ENCODE peak calls at places on chromosome 17, in seven cellular contexts. F, I, J, U, D, W and A are unnamed samples.

GRCh38 chr17:71316498-71316897 is 804.3 kb upstream of the SOX9 start:
- DNase-seq in F (no peak), I (no peak), J (no peak), U (no peak), D (no peak), W (no peak), A (no peak)

GRCh38 chr17:12964162-12964561 is 53.7 kb downstream of the ELAC2 start:
- DNase-seq in F (no peak), I (no peak), J (no peak), U (no peak), D (no peak), W (no peak), A (no peak)

GRCh38 chr17:40480501-40481003 is 20.9 kb downstream of the TNS4 start:
- DNase-seq in F (no peak), I (no peak), J (no peak), U (no peak), D (peak), W (peak), A (no peak)

GRCh38 chr17:59707971-59708425 is 544 bp downstream of the VMP1 start:
- DNase-seq in F (no peak), I (no peak), J (no peak), U (no peak), D (no peak), W (no peak), A (no peak)

GRCh38 chr17:6069611-6070279 is 434 bp upstream of the WSCD1 start:
- DNase-seq in F (peak), I (no peak), J (no peak), U (no peak), D (no peak), W (no peak), A (no peak)

GRCh38 chr17:40122944-40123810 is 1.4 kb downstream of the MSL1 start:
- DNase-seq in F (peak), I (no peak), J (peak), U (peak), D (no peak), W (no peak), A (no peak)

GRCh38 chr17:58335779-58336455 is 7.3 kb upstream of the TSPOAP1 start:
- DNase-seq in F (no peak), I (no peak), J (peak), U (no peak), D (peak), W (peak), A (no peak)

GRCh38 chr17:5381542-5381941 is 37.9 kb downstream of the NUP88 start:
- DNase-seq in F (no peak), I (no peak), J (no peak), U (no peak), D (no peak), W (no peak), A (no peak)

GRCh38 chr17:58060596-58061191 is 22.5 kb upstream of the DYNLL2 start:
- DNase-seq in F (no peak), I (no peak), J (no peak), U (no peak), D (no peak), W (no peak), A (no peak)

GRCh38 chr17:29687601-29688000 is 64.9 kb upstream of the CORO6 start:
- DNase-seq in F (no peak), I (no peak), J (no peak), U (no peak), D (no peak), W (no peak), A (no peak)

GRCh38 chr17:30377574-30377973 is 1.2 kb upstream of the CPD start:
- DNase-seq in F (no peak), I (no peak), J (no peak), U (no peak), D (no peak), W (no peak), A (no peak)

GRCh38 chr17:64129765-64130558 is at the start of gene ERN1:
- DNase-seq in F (peak), I (peak), J (peak), U (peak), D (peak), W (peak), A (peak)

GRCh38 chr17:15909481-15909991 is 35.4 kb upstream of the ADORA2B start:
- DNase-seq in F (no peak), I (no peak), J (peak), U (no peak), D (no peak), W (peak), A (no peak)

GRCh38 chr17:65312718-65313382 is 175.7 kb downstream of the RGS9 start:
- DNase-seq in F (no peak), I (no peak), J (no peak), U (no peak), D (no peak), W (no peak), A (no peak)

GRCh38 chr17:15408803-15409202 is 58.6 kb downstream of the CDRT4 start:
- DNase-seq in F (no peak), I (no peak), J (no peak), U (no peak), D (no peak), W (no peak), A (no peak)

GRCh38 chr17:18626152-18626870 is 17.9 kb downstream of the TBC1D28 start:
- DNase-seq in F (no peak), I (no peak), J (peak), U (no peak), D (no peak), W (no peak), A (no peak)

GRCh38 chr17:66578781-66579489 is 256.0 kb upstream of the CACNG5 start:
- DNase-seq in F (no peak), I (no peak), J (no peak), U (no peak), D (no peak), W (no peak), A (no peak)

GRCh38 chr17:61284174-61284573 is 115.5 kb upstream of the TBX2 start:
- DNase-seq in F (no peak), I (no peak), J (no peak), U (no peak), D (no peak), W (no peak), A (no peak)

GRCh38 chr17:43094129-43094834 is 30.9 kb downstream of the BRCA1 start:
- DNase-seq in F (no peak), I (no peak), J (no peak), U (no peak), D (no peak), W (no peak), A (no peak)

GRCh38 chr17:73365934-73366623 is 54.3 kb upstream of the CDC42EP4 start:
- DNase-seq in F (no peak), I (no peak), J (no peak), U (no peak), D (no peak), W (no peak), A (no peak)

GRCh38 chr17:80790981-80791742 is 200.5 kb upstream of the CHMP6 start:
- DNase-seq in F (no peak), I (no peak), J (no peak), U (no peak), D (no peak), W (peak), A (no peak)

GRCh38 chr17:80264793-80265075 is 4.1 kb downstream of the RNF213 start:
- DNase-seq in F (no peak), I (no peak), J (no peak), U (no peak), D (no peak), W (no peak), A (no peak)

GRCh38 chr17:13885953-13886889 is 183.1 kb upstream of the COX10 start:
- DNase-seq in F (no peak), I (no peak), J (no peak), U (no peak), D (no peak), W (no peak), A (no peak)

GRCh38 chr17:28574536-28574935 is 2.2 kb downstream of the ALDOC start:
- DNase-seq in F (no peak), I (no peak), J (no peak), U (no peak), D (no peak), W (no peak), A (no peak)

GRCh38 chr17:44797809-44798208 is 32.3 kb downstream of the GJC1 start:
- DNase-seq in F (no peak), I (no peak), J (no peak), U (peak), D (no peak), W (no peak), A (no peak)

GRCh38 chr17:27284811-27285415 is 9.0 kb upstream of the WSB1 start:
- DNase-seq in F (no peak), I (no peak), J (no peak), U (no peak), D (no peak), W (no peak), A (no peak)

GRCh38 chr17:4951486-4951885 is 567 bp downstream of the ENO3 start:
- DNase-seq in F (no peak), I (no peak), J (no peak), U (no peak), D (no peak), W (no peak), A (no peak)

GRCh38 chr17:70190959-70191805 is 21.9 kb downstream of the KCNJ2 start:
- DNase-seq in F (no peak), I (no peak), J (no peak), U (no peak), D (no peak), W (no peak), A (no peak)

GRCh38 chr17:10879110-10879509 is 41.2 kb upstream of the PIRT start:
- DNase-seq in F (peak), I (no peak), J (peak), U (peak), D (no peak), W (no peak), A (peak)

GRCh38 chr17:19368119-19368660 is 5.7 kb upstream of the B9D1 start:
- DNase-seq in F (no peak), I (no peak), J (no peak), U (no peak), D (no peak), W (no peak), A (no peak)

GRCh38 chr17:22514315-22514714 is 822.0 kb downstream of the KCNJ18 start:
- DNase-seq in F (no peak), I (no peak), J (no peak), U (no peak), D (no peak), W (no peak), A (no peak)

GRCh38 chr17:73510981-73511442 is 133.2 kb downstream of the SDK2 start:
- DNase-seq in F (no peak), I (no peak), J (peak), U (no peak), D (no peak), W (no peak), A (no peak)

GRCh38 chr17:59329558-59330313 is 1.7 kb upstream of the YPEL2 start:
- DNase-seq in F (peak), I (peak), J (peak), U (peak), D (peak), W (peak), A (peak)

GRCh38 chr17:40022497-40022896 is 7.3 kb downstream of the CSF3 start:
- DNase-seq in F (no peak), I (no peak), J (no peak), U (no peak), D (no peak), W (no peak), A (no peak)

GRCh38 chr17:40496634-40497420 is 4.6 kb downstream of the TNS4 start:
- DNase-seq in F (no peak), I (no peak), J (no peak), U (no peak), D (no peak), W (no peak), A (no peak)

GRCh38 chr17:49361902-49362722 is at the start of gene ZNF652:
- DNase-seq in F (peak), I (peak), J (peak), U (peak), D (peak), W (peak), A (peak)

GRCh38 chr17:49360796-49361128 is 1.3 kb downstream of the ZNF652 start:
- DNase-seq in F (no peak), I (no peak), J (peak), U (no peak), D (no peak), W (no peak), A (no peak)

GRCh38 chr17:49359990-49360795 is 1.9 kb downstream of the ZNF652 start:
- DNase-seq in F (no peak), I (no peak), J (no peak), U (no peak), D (no peak), W (no peak), A (no peak)

GRCh38 chr17:49362723-49363117 is 670 bp upstream of the ZNF652 start:
- DNase-seq in F (no peak), I (no peak), J (no peak), U (no peak), D (no peak), W (no peak), A (no peak)

DNA sequence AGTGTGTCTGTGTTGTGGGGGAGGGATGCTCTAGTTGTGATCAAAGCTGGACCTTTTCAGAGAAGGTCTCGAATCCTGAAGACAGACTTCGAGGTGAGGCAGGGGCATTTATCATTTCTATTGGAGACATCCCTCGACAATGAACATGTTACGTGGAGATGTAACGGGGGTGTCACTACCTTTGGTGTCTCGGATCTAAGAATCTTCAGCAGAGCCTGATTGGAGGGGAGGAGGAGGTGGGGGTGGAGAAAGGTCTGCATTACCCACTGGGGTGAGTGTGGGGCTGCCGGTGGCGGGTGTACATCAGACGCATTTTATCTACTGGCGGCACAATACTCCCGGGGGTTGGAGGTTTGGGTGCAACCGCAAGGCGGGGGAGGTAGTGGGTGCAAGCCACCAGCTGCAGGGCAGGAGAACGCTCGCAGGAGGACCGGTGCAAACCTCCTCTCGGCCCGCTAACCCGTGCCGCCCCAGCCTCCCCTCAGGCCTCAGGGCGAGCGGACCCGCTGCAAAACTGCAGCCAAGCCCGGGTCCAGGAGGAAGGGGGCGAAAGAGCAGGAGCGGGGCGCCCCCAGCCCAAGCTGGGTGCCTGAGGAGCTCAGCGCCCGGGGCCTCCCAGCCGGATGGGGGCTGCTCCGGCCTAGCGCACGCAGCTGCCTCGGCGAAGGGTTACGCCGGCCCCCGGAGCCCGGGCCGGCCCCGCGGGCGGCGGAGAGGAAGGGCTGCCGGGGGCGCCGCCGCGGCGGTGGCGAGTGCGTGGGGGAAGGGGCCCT is 735 bp downstream of the ZNF652 start:
- DNase-seq in F (peak), I (no peak), J (peak), U (peak), D (peak), W (peak), A (no peak)
- H3K9ac ChIP-seq in F (peak), I (peak), J (peak), U (peak), D (peak), W (peak), A (peak)

DNA sequence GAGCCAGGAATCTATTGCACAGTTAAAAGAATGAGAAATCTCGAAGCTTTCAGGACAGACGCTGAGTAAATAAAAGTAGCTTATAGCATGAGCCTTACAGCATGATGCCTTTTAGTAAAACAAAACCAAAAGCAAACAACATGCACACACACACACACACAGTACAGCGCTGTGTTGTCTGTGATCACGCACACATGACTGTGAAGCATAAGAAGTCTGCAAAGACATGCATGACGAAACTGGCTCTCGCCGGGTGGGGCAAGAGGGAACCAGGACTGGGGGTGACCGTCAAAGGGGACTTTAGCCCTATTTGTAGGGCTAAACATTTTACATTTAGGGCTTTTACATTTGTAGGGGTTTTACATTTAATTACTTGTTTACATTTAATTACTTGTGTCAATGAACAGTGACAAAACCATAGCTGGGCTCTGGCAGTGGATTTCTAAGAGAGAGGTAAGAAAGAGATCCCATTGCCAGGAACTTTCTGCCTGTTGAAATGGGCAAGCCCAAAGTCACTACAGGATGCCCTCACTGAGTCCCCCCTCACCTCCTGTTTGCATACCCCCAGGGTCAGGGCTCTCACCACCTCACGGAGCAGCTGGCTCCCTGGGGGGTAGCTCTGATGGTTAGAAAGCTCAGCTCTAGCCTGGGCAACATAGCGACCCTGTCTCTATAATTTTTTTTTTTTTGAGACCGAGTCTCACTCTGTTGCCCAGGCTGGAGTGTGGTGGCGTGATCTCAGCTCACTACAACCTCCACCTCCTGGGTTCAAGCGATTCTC is 2.0 kb upstream of the TNFRSF13B start:
- DNase-seq in F (peak), I (no peak), J (no peak), U (no peak), D (peak), W (no peak), A (no peak)
- TF ChIP-seq YY1 in F (no peak), I (no peak), J (no peak), U (no peak), D (no peak), W (no peak), A (no peak)

GRCh38 chr17:75087182-75087557 is 584 bp upstream of the SLC16A5 start:
- DNase-seq in F (no peak), I (no peak), J (no peak), U (no peak), D (no peak), W (no peak), A (no peak)
- H3K9ac ChIP-seq in F (peak), I (peak), J (no peak), U (peak), D (peak), W (peak), A (peak)

DNA sequence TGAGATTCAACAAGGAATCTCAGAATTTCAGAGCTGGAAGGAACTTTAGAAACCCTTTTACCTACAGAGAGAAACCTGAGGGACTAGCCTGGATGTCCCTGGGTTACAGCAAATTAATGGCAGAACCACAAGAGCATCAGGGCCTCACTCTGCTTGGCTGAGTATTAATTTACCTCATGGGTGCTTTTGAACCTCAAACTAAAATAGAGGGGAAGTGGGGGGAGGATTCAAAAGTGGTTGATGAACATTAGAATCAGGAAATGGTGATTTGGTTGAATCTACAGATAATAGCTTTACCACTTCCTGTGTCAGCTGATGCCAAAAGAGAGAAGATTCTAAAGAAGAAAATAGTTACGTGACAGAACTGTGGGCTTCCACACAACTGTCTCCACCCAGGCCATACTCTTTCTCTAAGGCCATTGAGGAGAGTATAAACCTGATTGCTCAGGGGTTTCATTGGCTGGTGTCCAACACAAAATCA is 11.3 kb upstream of the SKAP1 start:
- DNase-seq in F (no peak), I (no peak), J (no peak), U (no peak), D (peak), W (no peak), A (no peak)
- TF ChIP-seq YY1 in F (no peak), I (no peak), J (no peak), U (no peak), D (peak), W (no peak), A (no peak)

DNA sequence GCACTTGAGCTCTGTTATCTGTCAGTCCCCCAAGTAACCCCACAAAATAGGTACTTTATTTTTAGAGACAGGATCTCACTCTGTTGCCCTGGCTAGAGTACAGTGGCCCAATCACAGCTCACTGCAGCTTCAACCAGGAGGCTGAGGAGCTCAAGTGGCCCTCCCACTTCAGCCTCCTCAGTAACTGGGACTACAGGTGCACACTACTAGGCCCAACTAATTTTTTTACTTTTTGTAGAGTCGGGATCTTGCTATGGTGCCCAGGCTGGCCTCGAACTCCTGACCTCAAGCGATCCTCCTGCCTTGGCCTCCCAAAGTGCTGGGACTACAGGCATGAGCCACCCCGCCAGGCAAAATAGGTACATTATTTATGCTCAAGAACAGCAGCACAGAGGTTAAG is 99.6 kb downstream of the MGAT5B start:
- DNase-seq in F (no peak), I (no peak), J (no peak), U (no peak), D (no peak), W (no peak), A (no peak)
- H3K9ac ChIP-seq in F (no peak), I (no peak), J (no peak), U (no peak), D (no peak), W (no peak), A (peak)

GRCh38 chr17:82854226-82854625 is 14.4 kb upstream of the ZNF750 start:
- DNase-seq in F (no peak), I (no peak), J (no peak), U (no peak), D (no peak), W (no peak), A (no peak)
- TF ChIP-seq YY1 in F (no peak), I (no peak), J (no peak), U (no peak), D (no peak), W (no peak), A (no peak)

GRCh38 chr17:68734911-68735310 is 133.7 kb upstream of the FAM20A start:
- DNase-seq in F (no peak), I (no peak), J (no peak), U (no peak), D (no peak), W (no peak), A (no peak)

GRCh38 chr17:68732301-68732749 is 131.2 kb upstream of the FAM20A start:
- DNase-seq in F (no peak), I (no peak), J (no peak), U (no peak), D (no peak), W (no peak), A (peak)

GRCh38 chr17:68734202-68734825 is 133.1 kb upstream of the FAM20A start:
- DNase-seq in F (no peak), I (no peak), J (no peak), U (no peak), D (no peak), W (no peak), A (no peak)

GRCh38 chr17:68733241-68734176 is 132.3 kb upstream of the FAM20A start:
- DNase-seq in F (no peak), I (no peak), J (no peak), U (no peak), D (no peak), W (peak), A (peak)

GRCh38 chr17:68731465-68731864 is 130.3 kb upstream of the FAM20A start:
- DNase-seq in F (no peak), I (no peak), J (no peak), U (no peak), D (no peak), W (no peak), A (no peak)
- H3K9ac ChIP-seq in F (no peak), I (no peak), J (no peak), U (no peak), D (no peak), W (no peak), A (no peak)